ENCODE peak calls at places on chromosome 14, in nine cellular contexts. W, Q, U, B, I, Z, A, N and D are unnamed samples.

GRCh38 chr14:90512332-90512951 is 115.6 kb downstream of the CALM1 start:
- DNase-seq in B (no peak), W (no peak), Q (no peak), A (no peak), I (no peak), N (no peak), Z (no peak), U (no peak), D (no peak)

GRCh38 chr14:28765907-28766504 is 581 bp upstream of the FOXG1 start:
- DNase-seq in B (peak), U (peak), Z (peak), I (no peak), N (no peak), W (no peak), Q (no peak), A (no peak), D (no peak)

GRCh38 chr14:28695109-28695508 is 71.5 kb upstream of the FOXG1 start:
- DNase-seq in Z (no peak), W (no peak), Q (no peak), A (no peak), U (no peak), I (peak), N (no peak), B (no peak), D (no peak)

GRCh38 chr14:21105095-21105494 is 4.2 kb downstream of the TMEM253 start:
- DNase-seq in Q (no peak), U (no peak), W (no peak), B (no peak), Z (no peak), A (no peak), I (no peak), N (no peak), D (no peak)

GRCh38 chr14:65846469-65846868 is 433.9 kb downstream of the FUT8 start:
- DNase-seq in U (no peak), A (no peak), B (peak), W (no peak), Z (no peak), N (no peak), I (no peak), Q (no peak), D (no peak)

GRCh38 chr14:47442206-47442605 is 233.2 kb downstream of the MDGA2 start:
- DNase-seq in Z (no peak), U (peak), Q (peak), N (peak), B (no peak), I (peak), A (no peak), W (no peak), D (no peak)

GRCh38 chr14:52188381-52188780 is 79.1 kb upstream of the PTGDR start:
- DNase-seq in N (no peak), A (no peak), B (no peak), Q (peak), U (no peak), I (no peak), Z (peak), W (no peak), D (no peak)

GRCh38 chr14:35403397-35404245 is 928 bp downstream of the NFKBIA start:
- DNase-seq in Z (peak), B (peak), N (peak), I (peak), W (peak), Q (peak), A (no peak), U (peak), D (peak)

GRCh38 chr14:95290769-95291440 is 28.8 kb downstream of the CLMN start:
- DNase-seq in Z (no peak), I (peak), A (no peak), W (no peak), U (peak), N (no peak), B (peak), Q (no peak), D (no peak)

GRCh38 chr14:54769955-54770863 is 132.4 kb downstream of the GCH1 start:
- DNase-seq in N (no peak), B (no peak), U (no peak), Q (no peak), I (no peak), A (no peak), Z (no peak), W (no peak), D (no peak)